ENCODE peak calls at places on chromosomes 7 and 10, in eight cellular contexts. Y is epithelial cell of esophagus, D is foreskin fibroblast, B is HCT116, N is A549, X is type B pancreatic cell, H is brain microvascular endothelial cell, A is PC-3. R is an unnamed sample.

GRCh38 chr7:102916881-102917280 is 4.1 kb downstream of the LRRC17 start:
- DNase-seq in D (peak), A (peak), N (no peak), X (no peak), Y (no peak), B (no peak), H (peak), R (no peak)

GRCh38 chr7:116342125-116342524 is 131.8 kb downstream of the TES start:
- DNase-seq in D (no peak), X (no peak), Y (no peak), B (no peak), H (no peak), A (no peak), N (no peak), R (peak)

GRCh38 chr7:104552102-104552501 is 223.7 kb downstream of the LHFPL3 start:
- DNase-seq in X (no peak), N (no peak), B (peak), D (peak), A (peak), Y (peak), H (peak), R (peak)

GRCh38 chr10:93742633-93743349 is 14.9 kb upstream of the LGI1 start:
- DNase-seq in A (peak), X (no peak), Y (no peak), D (no peak), H (no peak), B (no peak), N (no peak), R (no peak)

GRCh38 chr10:109450702-109451101 is 472.6 kb downstream of the XPNPEP1 start:
- DNase-seq in H (no peak), A (no peak), Y (no peak), B (no peak), X (no peak), N (no peak), D (no peak), R (no peak)

GRCh38 chr7:6226194-6226799 is 46.1 kb downstream of the CYTH3 start:
- DNase-seq in B (no peak), A (no peak), N (no peak), H (no peak), Y (peak), D (peak), X (no peak), R (no peak)

GRCh38 chr10:7320072-7320471 is 90.8 kb downstream of the SFMBT2 start:
- DNase-seq in Y (no peak), X (no peak), B (no peak), H (no peak), D (no peak), N (no peak), A (no peak), R (no peak)

GRCh38 chr7:134991469-134992339 is 5.4 kb downstream of the AGBL3 start:
- DNase-seq in X (no peak), A (no peak), Y (no peak), B (no peak), H (no peak), N (no peak), D (no peak), R (no peak)

GRCh38 chr10:13852872-13853271 is 266.1 kb downstream of the PRPF18 start:
- DNase-seq in Y (no peak), H (no peak), N (no peak), A (no peak), D (no peak), B (no peak), X (no peak), R (no peak)

GRCh38 chr10:44046605-44047004 is 338.3 kb downstream of the CXCL12 start:
- DNase-seq in A (peak), X (no peak), Y (peak), D (peak), H (peak), B (no peak), N (no peak), R (peak)

GRCh38 chr10:44042926-44043602 is 341.8 kb downstream of the CXCL12 start:
- DNase-seq in N (no peak), Y (no peak), D (no peak), H (no peak), X (no peak), B (no peak), A (no peak), R (no peak)

GRCh38 chr10:44045020-44045419 is 339.9 kb downstream of the CXCL12 start:
- DNase-seq in A (no peak), Y (no peak), X (no peak), D (no peak), N (no peak), B (no peak), H (no peak), R (no peak)

GRCh38 chr10:44043646-44044368 is 341.1 kb downstream of the CXCL12 start:
- DNase-seq in B (no peak), N (no peak), D (no peak), X (no peak), Y (no peak), H (no peak), A (no peak), R (no peak)

DNA sequence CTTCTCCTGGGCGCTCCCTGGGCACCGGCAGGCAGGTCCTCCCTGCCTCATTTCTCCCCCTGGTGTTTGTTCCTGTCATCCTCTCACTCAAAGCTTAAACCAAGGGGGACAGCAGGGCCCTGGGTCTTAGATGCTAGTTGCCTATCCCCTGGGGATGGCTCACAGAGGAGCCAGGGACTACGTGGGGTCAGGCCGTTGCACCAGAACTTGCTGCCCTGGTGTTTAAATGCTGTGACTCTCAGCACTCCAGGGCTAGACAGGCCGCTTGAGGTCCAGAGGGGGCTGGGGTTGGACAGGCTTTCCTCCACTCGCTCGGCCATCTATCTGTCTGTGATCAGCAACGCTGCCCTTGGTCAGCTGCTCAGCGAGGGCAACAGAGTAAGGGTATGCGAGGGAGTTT is 340.3 kb downstream of the CXCL12 start:
- DNase-seq in B (no peak), N (no peak), H (no peak), D (no peak), A (no peak), Y (no peak), X (no peak), R (no peak)
- TF ChIP-seq CTCF in B (no peak), N (no peak), H (peak), D (no peak), A (no peak), Y (no peak), X (no peak), R (no peak)

DNA sequence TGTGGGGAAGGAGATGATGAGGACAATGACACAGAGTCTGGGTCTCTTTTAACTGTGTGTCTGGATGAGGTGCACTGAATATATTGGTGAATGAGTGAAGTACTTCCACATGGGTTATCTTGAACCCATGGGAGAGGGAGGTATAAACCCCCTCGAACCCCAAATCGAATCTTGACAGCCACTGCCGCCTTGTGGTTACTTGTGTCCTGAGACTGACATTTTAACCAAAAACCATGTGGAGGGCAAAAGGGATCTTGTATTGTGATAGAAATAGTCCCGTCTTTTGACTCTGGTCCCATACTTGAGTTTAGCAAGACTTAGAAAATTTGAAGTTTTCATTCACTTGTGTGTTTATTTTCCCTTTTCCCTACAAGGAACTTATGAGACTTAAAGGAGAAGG is 283.3 kb downstream of the PHTF2 start:
- DNase-seq in B (no peak), H (no peak), D (no peak), Y (no peak), A (no peak), X (no peak), N (no peak), R (no peak)
- TF ChIP-seq CTCF in B (peak), H (no peak), D (no peak), Y (no peak), A (peak), X (peak), N (no peak), R (no peak)

GRCh38 chr10:133159611-133159949 is 439 bp upstream of the KNDC1 start:
- DNase-seq in H (no peak), Y (no peak), N (no peak), D (no peak), B (no peak), X (peak), A (no peak), R (no peak)

GRCh38 chr10:133157662-133158436 is 2.2 kb upstream of the KNDC1 start:
- DNase-seq in X (no peak), A (no peak), D (no peak), H (no peak), B (no peak), N (no peak), Y (no peak), R (no peak)

GRCh38 chr10:133158756-133159610 is 1.0 kb upstream of the KNDC1 start:
- DNase-seq in B (no peak), A (no peak), D (no peak), N (peak), H (no peak), X (peak), Y (no peak), R (no peak)

GRCh38 chr10:133156674-133157579 is 3.1 kb upstream of the KNDC1 start:
- DNase-seq in B (no peak), D (no peak), N (no peak), H (no peak), X (no peak), Y (no peak), A (no peak), R (no peak)

DNA sequence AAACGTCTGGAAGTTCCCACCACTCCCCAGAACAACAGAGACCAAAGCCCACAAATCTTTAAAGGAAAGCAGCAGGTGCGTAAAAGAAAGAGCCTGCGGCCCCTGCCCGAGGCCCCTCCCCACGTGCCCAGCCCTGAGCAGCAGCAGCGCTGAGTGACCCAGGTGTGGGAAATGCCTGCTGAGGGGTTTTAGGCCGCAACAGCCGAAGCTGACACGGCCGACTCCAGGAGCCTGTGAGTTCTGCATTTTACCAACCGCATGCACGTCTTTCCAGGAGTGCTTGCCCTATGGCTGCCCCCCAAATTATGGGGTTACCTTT is 1.6 kb upstream of the KNDC1 start:
- DNase-seq in N (no peak), A (no peak), D (no peak), H (no peak), B (no peak), Y (no peak), X (no peak), R (no peak)
- TF ChIP-seq CTCF in N (no peak), A (no peak), D (no peak), H (no peak), B (no peak), Y (no peak), X (no peak), R (no peak)

GRCh38 chr7:45102785-45103712 is 8.4 kb downstream of the TBRG4 start:
- DNase-seq in A (no peak), D (no peak), Y (no peak), B (no peak), N (no peak), X (no peak), H (no peak), R (no peak)

GRCh38 chr7:45100761-45101480 is 10.6 kb downstream of the TBRG4 start:
- DNase-seq in Y (no peak), D (no peak), A (no peak), H (no peak), X (no peak), N (no peak), B (no peak), R (no peak)

GRCh38 chr7:45101748-45102147 is 9.7 kb downstream of the TBRG4 start:
- DNase-seq in N (no peak), D (no peak), H (no peak), Y (no peak), A (no peak), B (no peak), X (no peak), R (no peak)

GRCh38 chr7:45099891-45100760 is 11.4 kb upstream of the NACAD start:
- DNase-seq in D (no peak), N (no peak), H (no peak), Y (peak), X (no peak), A (no peak), B (no peak), R (no peak)

DNA sequence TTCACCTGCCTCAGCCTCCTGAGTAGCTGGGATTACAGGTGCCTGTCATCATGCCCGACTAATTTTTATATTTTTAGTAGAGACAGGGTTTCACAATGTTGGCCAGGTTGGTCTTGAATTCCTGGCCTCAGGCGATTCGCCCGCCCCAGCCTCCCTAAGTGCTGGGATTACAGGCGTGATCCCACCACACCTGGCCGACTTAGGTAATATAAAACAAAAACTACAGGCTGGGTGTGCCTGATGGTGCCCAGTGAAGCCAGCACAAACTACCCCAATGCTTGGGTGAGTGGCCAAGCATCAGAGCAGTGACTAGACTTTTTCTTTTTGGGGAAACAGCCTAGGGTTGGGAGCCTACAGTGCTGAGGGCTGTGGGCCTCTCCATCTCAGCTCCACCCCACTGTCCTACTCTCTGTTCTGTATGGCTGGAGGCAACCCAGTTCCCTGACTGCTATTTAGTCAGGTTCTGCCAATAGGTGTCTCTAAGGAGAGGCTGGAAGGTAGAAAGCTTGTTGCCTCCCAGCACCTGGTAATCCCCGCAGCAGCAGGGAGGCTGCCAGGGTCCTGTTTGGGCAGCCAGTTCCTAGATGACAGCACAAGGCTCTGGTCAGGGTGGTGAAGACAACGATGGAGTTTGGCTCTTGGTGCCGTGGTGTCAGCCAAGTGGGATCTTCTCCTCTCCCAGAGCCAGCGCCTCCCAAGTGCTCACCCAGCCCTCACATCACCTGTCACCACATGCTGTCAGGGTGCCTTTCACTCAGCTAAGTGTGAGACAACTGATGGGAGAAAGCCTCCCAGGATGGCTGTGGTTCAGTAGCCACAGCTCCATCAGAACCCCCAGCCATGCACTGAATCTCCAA is 10.4 kb upstream of the NACAD start:
- DNase-seq in B (no peak), N (no peak), D (no peak), Y (no peak), X (no peak), H (no peak), A (no peak), R (no peak)
- TF ChIP-seq CTCF in B (no peak), N (no peak), D (no peak), Y (no peak), X (no peak), H (no peak), A (no peak), R (no peak)

GRCh38 chr7:131625817-131626372 is 69.5 kb upstream of the PODXL start:
- DNase-seq in Y (peak), N (peak), B (peak), X (no peak), A (peak), H (peak), D (peak), R (peak)
- TF ChIP-seq CTCF in Y (no peak), N (peak), B (no peak), X (no peak), A (peak), H (peak), D (peak), R (no peak)